ENCODE peak calls at places on chromosomes 3 and 15, in six cellular contexts. V is NCI-H1694 treated with DMSO at 0.1 percent for 48 hours, T is choroid plexus epithelial cell, S is left ventricle myocardium inferior, X is NCI-H1417, F is stromal cell of bone marrow. P is an unnamed sample.

GRCh38 chr3:36786921-36787890 is 22.9 kb upstream of the DCLK3 start:
- DNase-seq in T (no peak), V (no peak), F (no peak), X (no peak), S (peak), P (no peak)

GRCh38 chr3:109806929-109807328 is 469.6 kb upstream of the DPPA4 start:
- DNase-seq in T (peak), F (no peak), X (no peak), S (no peak), V (no peak), P (no peak)

GRCh38 chr15:76328962-76329361 is 7.6 kb upstream of the ISL2 start:
- DNase-seq in T (no peak), X (no peak), F (no peak), V (no peak), S (no peak), P (no peak)

GRCh38 chr3:46947981-46948791 is 28.4 kb downstream of the CCDC12 start:
- DNase-seq in T (peak), S (peak), F (no peak), V (no peak), X (no peak), P (no peak)

GRCh38 chr15:71705151-71705550 is 105.2 kb upstream of the NR2E3 start:
- DNase-seq in S (no peak), V (no peak), X (no peak), T (peak), F (no peak), P (no peak)

GRCh38 chr15:51332211-51333147 is 5.9 kb downstream of the CYP19A1 start:
- DNase-seq in V (no peak), S (no peak), T (peak), F (peak), X (no peak), P (no peak)

GRCh38 chr15:79378394-79379158 is 53.6 kb upstream of the MINAR1 start:
- DNase-seq in X (peak), S (no peak), V (no peak), T (peak), F (no peak), P (no peak)

GRCh38 chr3:129006864-129007263 is 5.8 kb downstream of the EFCC1 start:
- DNase-seq in S (no peak), T (no peak), V (no peak), X (no peak), F (no peak), P (no peak)

GRCh38 chr3:3027976-3028567 is 82.1 kb downstream of the IL5RA start:
- DNase-seq in S (no peak), F (no peak), V (no peak), X (no peak), T (no peak), P (no peak)

GRCh38 chr3:156507285-156507684 is 47.6 kb downstream of the SSR3 start:
- DNase-seq in X (no peak), T (no peak), S (no peak), F (no peak), V (no peak), P (no peak)

GRCh38 chr3:31999902-32000439 is 18.4 kb downstream of the ZNF860 start:
- DNase-seq in V (no peak), X (no peak), F (no peak), T (no peak), S (no peak), P (no peak)

GRCh38 chr3:49523756-49524747 is 30.2 kb upstream of the BSN start:
- DNase-seq in S (no peak), V (no peak), X (no peak), F (no peak), T (no peak), P (no peak)

GRCh38 chr3:124217542-124217941 is 225.6 kb upstream of the ROPN1 start:
- DNase-seq in V (no peak), F (peak), S (peak), T (peak), X (peak), P (no peak)

GRCh38 chr3:169744332-169745054 is 20.4 kb downstream of the TERC start:
- DNase-seq in X (peak), V (no peak), S (no peak), T (peak), F (no peak), P (no peak)

GRCh38 chr3:65398953-65399352 is 639.8 kb downstream of the MAGI1 start:
- DNase-seq in F (no peak), V (no peak), T (peak), X (no peak), S (no peak), P (no peak)

GRCh38 chr15:57053470-57053869 is 135.0 kb downstream of the TCF12 start:
- DNase-seq in V (no peak), X (peak), S (no peak), T (no peak), F (no peak), P (no peak)

GRCh38 chr3:171824824-171825221 is 14.5 kb upstream of the PLD1 start:
- DNase-seq in F (no peak), T (peak), X (no peak), S (no peak), V (no peak), P (no peak)

GRCh38 chr3:38579551-38580449 is 69.7 kb downstream of the SCN5A start:
- DNase-seq in V (no peak), T (peak), X (no peak), F (no peak), S (peak), P (peak)

GRCh38 chr15:69386284-69386683 is 27.9 kb upstream of the KIF23 start:
- DNase-seq in V (no peak), S (no peak), T (no peak), X (no peak), F (no peak), P (no peak)

GRCh38 chr15:66852064-66852905 is 150.2 kb downstream of the SMAD6 start:
- DNase-seq in X (no peak), T (no peak), S (no peak), F (no peak), V (no peak), P (no peak)

GRCh38 chr3:170307998-170308398 is 49.5 kb upstream of the SKIL start:
- DNase-seq in F (no peak), S (no peak), T (no peak), V (no peak), X (peak), P (no peak)

GRCh38 chr3:100045696-100046095 is 68.6 kb downstream of the FILIP1L start:
- DNase-seq in F (peak), S (peak), X (no peak), T (peak), V (no peak), P (no peak)

GRCh38 chr15:40427188-40427587 is 13.6 kb upstream of the BAHD1 start:
- DNase-seq in V (no peak), F (no peak), T (no peak), S (no peak), X (no peak), P (no peak)

GRCh38 chr3:72384602-72385001 is 463.6 kb downstream of the SHQ1 start:
- DNase-seq in X (no peak), F (no peak), V (no peak), S (no peak), T (peak), P (no peak)

GRCh38 chr3:17151598-17152373 is 267.0 kb downstream of the PLCL2 start:
- DNase-seq in V (no peak), T (peak), X (no peak), F (no peak), S (no peak), P (no peak)

GRCh38 chr15:69666921-69667811 is 214.5 kb downstream of the RPLP1 start:
- DNase-seq in V (no peak), S (no peak), F (no peak), X (peak), T (no peak), P (peak)

GRCh38 chr15:29570121-29570930 is 251.9 kb downstream of the TJP1 start:
- DNase-seq in T (peak), X (peak), S (no peak), F (no peak), V (no peak), P (no peak)

GRCh38 chr3:55951371-55951770 is 464.3 kb upstream of the WNT5A start:
- DNase-seq in S (no peak), F (no peak), T (no peak), X (no peak), V (peak), P (no peak)

GRCh38 chr3:52857108-52857507 is 22.3 kb upstream of the MUSTN1 start:
- DNase-seq in T (no peak), X (no peak), F (no peak), S (no peak), V (no peak), P (no peak)

GRCh38 chr3:120147072-120147871 is 53.0 kb upstream of the GSK3B start:
- DNase-seq in X (peak), T (no peak), S (no peak), F (no peak), V (peak), P (no peak)